ENCODE peak calls at places on chromosomes 5 and 9, in nine cellular contexts. One of them, this sample, is unnamed.

GRCh38 chr5:78648359-78649219 is at the start of gene LHFPL2:
- DNase-seq in activated CD8-positive, alpha-beta T cell treated with anti-CD3 and anti-CD28 coated beads for 36 hours: peak; percentile 34
- DNase-seq in KBM-7: peak; percentile 62
- DNase-seq in amygdala: peak; percentile 55
- DNase-seq in stimulated activated CD4-positive, alpha-beta T cell treated with anti-CD3 and anti-CD28 coated beads, Interleukin-15, amount 100 ng/mL, for 48 hours: no peak
- DNase-seq in GM04504: peak; percentile 49
- DNase-seq in LoVo: peak; percentile 72
- DNase-seq in left ventricle myocardium inferior: peak; percentile 84
- DNase-seq in HTR-8/SVneo: peak; percentile 59
- DNase-seq in this sample: peak; percentile 71

GRCh38 chr5:4994994-4995393 is 145.1 kb upstream of the ADAMTS16 start:
- DNase-seq in activated CD8-positive, alpha-beta T cell treated with anti-CD3 and anti-CD28 coated beads for 36 hours: no peak
- DNase-seq in KBM-7: no peak
- DNase-seq in amygdala: no peak
- DNase-seq in stimulated activated CD4-positive, alpha-beta T cell treated with anti-CD3 and anti-CD28 coated beads, Interleukin-15, amount 100 ng/mL, for 48 hours: no peak
- DNase-seq in GM04504: peak; percentile 32
- DNase-seq in LoVo: no peak
- DNase-seq in left ventricle myocardium inferior: no peak
- DNase-seq in HTR-8/SVneo: no peak
- DNase-seq in this sample: no peak

GRCh38 chr9:113541019-113541900 is 77.7 kb downstream of the RGS3 start:
- DNase-seq in activated CD8-positive, alpha-beta T cell treated with anti-CD3 and anti-CD28 coated beads for 36 hours: no peak
- DNase-seq in KBM-7: peak; percentile 19
- DNase-seq in amygdala: peak; percentile 23
- DNase-seq in stimulated activated CD4-positive, alpha-beta T cell treated with anti-CD3 and anti-CD28 coated beads, Interleukin-15, amount 100 ng/mL, for 48 hours: no peak
- DNase-seq in GM04504: no peak
- DNase-seq in LoVo: no peak
- DNase-seq in left ventricle myocardium inferior: no peak
- DNase-seq in HTR-8/SVneo: no peak
- DNase-seq in this sample: no peak

GRCh38 chr9:69582544-69583297 is 89.5 kb downstream of the APBA1 start:
- DNase-seq in activated CD8-positive, alpha-beta T cell treated with anti-CD3 and anti-CD28 coated beads for 36 hours: no peak
- DNase-seq in KBM-7: peak; percentile 8
- DNase-seq in amygdala: no peak
- DNase-seq in stimulated activated CD4-positive, alpha-beta T cell treated with anti-CD3 and anti-CD28 coated beads, Interleukin-15, amount 100 ng/mL, for 48 hours: no peak
- DNase-seq in GM04504: no peak
- DNase-seq in LoVo: no peak
- DNase-seq in left ventricle myocardium inferior: peak; percentile 25
- DNase-seq in HTR-8/SVneo: no peak
- DNase-seq in this sample: no peak

GRCh38 chr9:4663956-4664355 is 1.9 kb downstream of the PLPP6 start:
- DNase-seq in activated CD8-positive, alpha-beta T cell treated with anti-CD3 and anti-CD28 coated beads for 36 hours: no peak
- DNase-seq in KBM-7: no peak
- DNase-seq in amygdala: no peak
- DNase-seq in stimulated activated CD4-positive, alpha-beta T cell treated with anti-CD3 and anti-CD28 coated beads, Interleukin-15, amount 100 ng/mL, for 48 hours: no peak
- DNase-seq in GM04504: no peak
- DNase-seq in LoVo: no peak
- DNase-seq in left ventricle myocardium inferior: no peak
- DNase-seq in HTR-8/SVneo: no peak
- DNase-seq in this sample: no peak

GRCh38 chr5:72817076-72817476 is 615 bp downstream of the TNPO1 start:
- DNase-seq in activated CD8-positive, alpha-beta T cell treated with anti-CD3 and anti-CD28 coated beads for 36 hours: peak; percentile 75
- DNase-seq in KBM-7: no peak
- DNase-seq in amygdala: peak; percentile 71
- DNase-seq in stimulated activated CD4-positive, alpha-beta T cell treated with anti-CD3 and anti-CD28 coated beads, Interleukin-15, amount 100 ng/mL, for 48 hours: peak; percentile 4
- DNase-seq in GM04504: no peak
- DNase-seq in LoVo: peak; percentile 46
- DNase-seq in left ventricle myocardium inferior: peak; percentile 54
- DNase-seq in HTR-8/SVneo: no peak
- DNase-seq in this sample: peak; percentile 14

GRCh38 chr5:172837640-172838039 is 3.6 kb downstream of the ERGIC1 start:
- DNase-seq in activated CD8-positive, alpha-beta T cell treated with anti-CD3 and anti-CD28 coated beads for 36 hours: peak; percentile 79
- DNase-seq in KBM-7: no peak
- DNase-seq in amygdala: no peak
- DNase-seq in stimulated activated CD4-positive, alpha-beta T cell treated with anti-CD3 and anti-CD28 coated beads, Interleukin-15, amount 100 ng/mL, for 48 hours: no peak
- DNase-seq in GM04504: no peak
- DNase-seq in LoVo: no peak
- DNase-seq in left ventricle myocardium inferior: no peak
- DNase-seq in HTR-8/SVneo: no peak
- DNase-seq in this sample: peak; percentile 61

GRCh38 chr9:127679506-127679905 is 27.3 kb upstream of the CFAP157 start:
- DNase-seq in activated CD8-positive, alpha-beta T cell treated with anti-CD3 and anti-CD28 coated beads for 36 hours: no peak
- DNase-seq in KBM-7: no peak
- DNase-seq in amygdala: no peak
- DNase-seq in stimulated activated CD4-positive, alpha-beta T cell treated with anti-CD3 and anti-CD28 coated beads, Interleukin-15, amount 100 ng/mL, for 48 hours: no peak
- DNase-seq in GM04504: no peak
- DNase-seq in LoVo: no peak
- DNase-seq in left ventricle myocardium inferior: no peak
- DNase-seq in HTR-8/SVneo: no peak
- DNase-seq in this sample: no peak

GRCh38 chr5:135445306-135445940 is 1.7 kb downstream of the DCANP1 start:
- DNase-seq in activated CD8-positive, alpha-beta T cell treated with anti-CD3 and anti-CD28 coated beads for 36 hours: no peak
- DNase-seq in KBM-7: no peak
- DNase-seq in amygdala: no peak
- DNase-seq in stimulated activated CD4-positive, alpha-beta T cell treated with anti-CD3 and anti-CD28 coated beads, Interleukin-15, amount 100 ng/mL, for 48 hours: no peak
- DNase-seq in GM04504: no peak
- DNase-seq in LoVo: no peak
- DNase-seq in left ventricle myocardium inferior: no peak
- DNase-seq in HTR-8/SVneo: no peak
- DNase-seq in this sample: no peak

GRCh38 chr9:121604242-121604641 is 47.2 kb upstream of the DAB2IP start:
- DNase-seq in activated CD8-positive, alpha-beta T cell treated with anti-CD3 and anti-CD28 coated beads for 36 hours: no peak
- DNase-seq in KBM-7: peak; percentile 37
- DNase-seq in amygdala: no peak
- DNase-seq in stimulated activated CD4-positive, alpha-beta T cell treated with anti-CD3 and anti-CD28 coated beads, Interleukin-15, amount 100 ng/mL, for 48 hours: no peak
- DNase-seq in GM04504: no peak
- DNase-seq in LoVo: no peak
- DNase-seq in left ventricle myocardium inferior: no peak
- DNase-seq in HTR-8/SVneo: no peak
- DNase-seq in this sample: no peak

This sample was measured in GM12891.